ENCODE peak calls at places on chromosomes 4 and X, in six cellular contexts. M is lower lobe of right lung, K is dorsolateral prefrontal cortex, S is esophagus squamous epithelium, Q is breast epithelium, L is endothelial cell of umbilical vein. R is an unnamed sample.

GRCh38 chr4:151358266-151358665 is 32.9 kb upstream of the SH3D19 start:
- DNase-seq in Q (no peak), M (no peak), S (no peak), K (peak; percentile 83), L (no peak), R (no peak)

GRCh38 chrX:107448625-107449468 is 605 bp upstream of the FRMPD3 start:
- DNase-seq in L (no peak), Q (no peak), M (no peak), K (no peak), S (no peak), R (no peak)

GRCh38 chr4:177220376-177220775 is 89.3 kb upstream of the NEIL3 start:
- DNase-seq in Q (no peak), K (no peak), L (no peak), M (no peak), S (no peak), R (peak; percentile 74)

GRCh38 chr4:41413670-41414069 is 124.3 kb upstream of the LIMCH1 start:
- DNase-seq in M (no peak), K (no peak), S (no peak), Q (no peak), L (peak; percentile 30), R (no peak)

GRCh38 chrX:281166-281999 is at the start of gene PLCXD1:
- DNase-seq in M (peak; percentile 49), Q (no peak), S (no peak), K (no peak), L (no peak), R (no peak)

GRCh38 chr4:16026155-16026761 is 57.6 kb downstream of the PROM1 start:
- DNase-seq in M (no peak), S (no peak), K (no peak), Q (no peak), L (peak; percentile 76), R (peak; percentile 69)

GRCh38 chr4:141575884-141576283 is 60.5 kb upstream of the IL15 start:
- DNase-seq in M (no peak), Q (no peak), K (no peak), S (no peak), L (no peak), R (peak; percentile 49)

GRCh38 chr4:74039065-74039763 is 725 bp upstream of the CXCL3 start:
- DNase-seq in K (no peak), Q (no peak), M (no peak), S (no peak), L (peak; percentile 51), R (peak; percentile 31)

GRCh38 chr4:118867311-118868067 is 21.2 kb upstream of the SYNPO2 start:
- DNase-seq in K (no peak), L (no peak), S (no peak), M (no peak), Q (no peak), R (peak; percentile 73)

GRCh38 chr4:87698394-87698793 is 48.3 kb downstream of the DMP1 start:
- DNase-seq in M (no peak), L (no peak), S (no peak), K (no peak), Q (no peak), R (no peak)
- TF ChIP-seq CTCF in M (no peak), L (no peak), S (no peak), K (no peak), Q (no peak), R (no peak)

DNA sequence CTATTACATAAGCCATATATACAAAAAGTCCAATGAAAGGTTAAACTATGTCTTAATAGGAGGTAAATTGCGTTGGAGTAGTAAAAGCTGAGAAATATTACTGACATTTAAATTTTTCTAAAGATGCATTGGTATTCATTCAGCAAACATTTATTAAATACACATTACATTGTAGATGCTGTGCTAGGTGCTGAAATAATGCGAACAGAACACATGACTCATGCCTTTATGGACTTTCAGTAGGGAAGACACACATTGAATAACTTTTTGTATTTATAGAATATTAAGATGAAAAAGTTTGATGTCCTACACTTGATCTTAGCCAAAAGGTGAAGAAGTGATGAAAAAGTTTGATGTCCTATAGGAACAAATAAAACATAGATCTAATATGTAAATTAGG is 871.1 kb upstream of the SLIT2 start:
- DNase-seq in L (no peak), K (no peak), S (no peak), Q (no peak), M (no peak), R (peak; percentile 60)
- H3K4me3 ChIP-seq in L (no peak overlapping the region), K (no peak overlapping the region), S (no peak overlapping the region), Q (no peak overlapping the region), M (no peak overlapping the region), R (no peak overlapping the region)

GRCh38 chr4:134470544-134470943 is 269.0 kb upstream of the PABPC4L start:
- DNase-seq in Q (no peak), K (no peak), M (no peak), L (peak; percentile 63), S (no peak), R (peak; percentile 0)
- TF ChIP-seq CTCF in Q (no peak), K (peak; percentile 34), M (peak; percentile 28), L (peak; percentile 28), S (no peak), R (no peak)

GRCh38 chr4:109959195-109959594 is 46.5 kb downstream of the EGF start:
- DNase-seq in S (no peak), Q (no peak), M (no peak), L (no peak), K (no peak), R (no peak)

GRCh38 chr4:109966891-109967481 is 54.3 kb downstream of the EGF start:
- DNase-seq in M (no peak), K (no peak), L (no peak), Q (no peak), S (no peak), R (no peak)

GRCh38 chr4:109957227-109957626 is 44.5 kb downstream of the EGF start:
- DNase-seq in Q (no peak), K (no peak), L (no peak), S (no peak), M (no peak), R (no peak)

GRCh38 chr4:109967798-109968520 is 55.3 kb downstream of the EGF start:
- DNase-seq in S (no peak), M (no peak), Q (no peak), K (no peak), L (no peak), R (peak; percentile 56)

DNA sequence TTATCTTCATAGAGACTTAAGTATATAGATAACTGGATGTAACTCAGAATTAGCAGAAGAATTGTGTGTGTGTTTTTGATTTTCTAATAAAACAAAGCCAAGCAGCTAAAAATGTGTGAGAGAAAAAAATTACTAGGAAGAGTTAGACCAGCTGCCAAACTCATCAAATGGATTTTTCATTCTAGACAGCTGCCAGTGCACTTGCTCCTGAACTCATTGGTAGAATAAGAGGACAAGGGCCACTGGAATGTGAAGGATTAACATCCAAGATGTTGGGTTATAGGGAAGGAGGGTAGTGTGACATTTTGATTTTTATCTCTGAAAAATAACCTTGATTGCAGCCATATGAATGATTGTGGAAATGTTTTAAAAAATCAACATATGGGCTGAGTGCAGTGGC is 49.7 kb downstream of the EGF start:
- DNase-seq in Q (no peak), K (no peak), L (no peak), M (no peak), S (no peak), R (no peak)
- H3K4me3 ChIP-seq in Q (no peak overlapping the region), K (no peak overlapping the region), L (no peak overlapping the region), M (no peak overlapping the region), S (no peak overlapping the region), R (no peak overlapping the region)

GRCh38 chr4:80334568-80334967 is 962 bp upstream of the CFAP299 start:
- DNase-seq in K (no peak), S (no peak), L (no peak), M (no peak), Q (no peak), R (no peak)

GRCh38 chr4:80335226-80335553 is 340 bp upstream of the CFAP299 start:
- DNase-seq in Q (no peak), M (no peak), K (no peak), L (no peak), S (no peak), R (no peak)

GRCh38 chr4:80340036-80340435 is 4.5 kb downstream of the CFAP299 start:
- DNase-seq in K (no peak), Q (no peak), M (no peak), L (no peak), S (no peak), R (peak; percentile 70)

GRCh38 chr4:80335554-80336358 is at the start of gene CFAP299:
- DNase-seq in Q (peak; percentile 70), M (peak; percentile 92), S (peak; percentile 1), K (peak; percentile 44), L (peak; percentile 68), R (peak; percentile 86)

DNA sequence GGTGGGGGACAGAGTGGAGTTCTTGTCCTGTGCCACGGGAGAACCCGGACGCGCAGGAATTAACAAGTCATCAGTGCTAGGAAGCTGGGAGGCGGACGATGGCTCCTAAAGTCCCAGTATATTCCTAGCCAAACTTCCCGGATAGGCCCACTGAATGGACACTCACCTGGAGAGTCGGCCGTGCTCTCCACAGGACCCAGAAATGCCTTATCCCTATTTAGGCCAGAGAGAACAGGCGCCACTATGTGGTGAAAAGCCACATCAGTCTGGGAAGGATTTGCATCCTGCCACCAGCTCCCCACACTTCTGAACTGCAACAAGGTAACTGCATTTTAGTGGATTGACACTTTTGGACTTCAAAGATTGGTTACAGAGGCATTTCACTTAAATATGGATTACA is 1.1 kb downstream of the CFAP299 start:
- DNase-seq in S (no peak), L (peak; percentile 15), M (no peak), K (no peak), Q (no peak), R (peak; percentile 42)
- TF ChIP-seq CTCF in S (no peak), L (peak; percentile 20), M (no peak), K (peak; percentile 28), Q (no peak), R (peak; percentile 45)

GRCh38 chr4:71752383-71753042 is 31.4 kb downstream of the GC start:
- DNase-seq in M (no peak), S (no peak), Q (no peak), L (no peak), K (no peak), R (no peak)
- H3K4me3 ChIP-seq in M (no peak overlapping the region), S (no peak overlapping the region), Q (no peak overlapping the region), L (no peak overlapping the region), K (no peak overlapping the region), R (no peak overlapping the region)

DNA sequence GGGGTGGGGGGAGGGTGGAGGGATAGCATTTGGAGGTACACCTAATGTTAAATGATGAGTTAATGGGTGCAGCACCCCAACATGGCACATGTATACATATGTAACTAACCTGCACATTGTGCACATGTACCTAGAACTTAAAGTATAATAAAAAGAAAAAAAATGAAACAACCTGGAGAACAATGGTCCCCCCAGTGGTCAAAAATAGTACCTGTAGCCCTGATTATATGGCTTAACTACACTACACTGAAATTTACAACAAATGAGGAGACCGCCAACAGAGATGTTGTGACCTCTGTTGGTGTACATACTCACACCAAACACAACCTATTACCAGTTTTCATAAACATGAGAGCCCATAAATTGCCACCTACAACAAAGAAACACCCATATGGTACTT is 7.3 kb upstream of the MAGEE1 start:
- DNase-seq in S (no peak), Q (no peak), L (no peak), M (no peak), K (no peak), R (peak; percentile 1)
- TF ChIP-seq CTCF in S (no peak), Q (no peak), L (no peak), M (no peak), K (no peak), R (peak; percentile 18)

GRCh38 chr4:133150643-133151300 is 1.7 kb downstream of the PCDH10 start:
- DNase-seq in L (peak; percentile 58), S (no peak), Q (no peak), K (peak; percentile 46), M (no peak), R (no peak)
- H3K4me3 ChIP-seq in L (peak overlapping the region; percentile 56), S (no peak overlapping the region), Q (peak overlapping the region; percentile 63), K (peak overlapping the region; percentile 69), M (peak overlapping the region; percentile 45), R (no peak overlapping the region)

R was measured in fibroblast of mammary gland.